ENCODE peak calls at places on chromosome 17, in five cellular contexts. M is mesendoderm, I is mesenchymal stem cell, P is neuronal stem cell, E is H1. X is an unnamed sample.

GRCh38 chr17:48244121-48244711 is 136.7 kb downstream of the SNX11 start:
- DNase-seq in M (peak), P (no peak), I (peak), E (no peak), X (no peak)

GRCh38 chr17:76781056-76781982 is 43.4 kb downstream of the MFSD11 start:
- DNase-seq in P (no peak), M (peak), E (no peak), I (no peak), X (no peak)

GRCh38 chr17:10739341-10739905 is 9.6 kb upstream of the TMEM220 start:
- DNase-seq in P (no peak), M (no peak), E (no peak), I (no peak), X (no peak)

GRCh38 chr17:21535686-21536085 is 156.6 kb upstream of the KCNJ18 start:
- DNase-seq in M (no peak), P (no peak), I (no peak), E (no peak), X (no peak)

GRCh38 chr17:19728114-19728495 is 11.7 kb upstream of the SLC47A2 start:
- DNase-seq in E (no peak), P (no peak), I (peak), M (no peak), X (peak)

GRCh38 chr17:28875856-28876564 is 21.2 kb downstream of the ERAL1 start:
- DNase-seq in P (no peak), M (no peak), E (no peak), I (no peak), X (no peak)

GRCh38 chr17:10614536-10615155 is 42.5 kb downstream of the MYH3 start:
- DNase-seq in E (no peak), M (peak), P (peak), I (peak), X (peak)

GRCh38 chr17:47875011-47875471 is 21.0 kb upstream of the SP2 start:
- DNase-seq in M (no peak), E (no peak), P (no peak), I (no peak), X (no peak)

GRCh38 chr17:64507418-64507766 is 615 bp downstream of the CEP95 start:
- DNase-seq in E (no peak), M (peak), P (peak), I (peak), X (peak)

GRCh38 chr17:29179232-29180036 is 764 bp downstream of the MYO18A start:
- DNase-seq in E (peak), M (peak), I (peak), P (peak), X (no peak)

GRCh38 chr17:33686171-33686570 is 393.1 kb upstream of the ASIC2 start:
- DNase-seq in E (peak), P (no peak), M (peak), I (no peak), X (no peak)

GRCh38 chr17:58667934-58668597 is 23.8 kb downstream of the TEX14 start:
- DNase-seq in E (no peak), M (no peak), P (no peak), I (no peak), X (peak)

GRCh38 chr17:48601528-48602430 is 3.0 kb downstream of the HOXB6 start:
- DNase-seq in M (no peak), E (no peak), P (no peak), I (no peak), X (no peak)

GRCh38 chr17:3923466-3924190 is 7.4 kb upstream of the P2RX1 start:
- DNase-seq in P (no peak), I (no peak), E (no peak), M (no peak), X (no peak)

GRCh38 chr17:73156887-73157870 is 7.6 kb upstream of the SSTR2 start:
- DNase-seq in M (peak), I (no peak), E (no peak), P (no peak), X (no peak)

GRCh38 chr17:38554430-38555350 is 51.1 kb downstream of the SRCIN1 start:
- DNase-seq in M (no peak), P (no peak), E (no peak), I (no peak), X (no peak)

GRCh38 chr17:42744283-42744805 is 496 bp downstream of the EZH1 start:
- DNase-seq in P (no peak), E (peak), M (peak), I (peak), X (peak)

GRCh38 chr17:72173475-72174116 is 52.8 kb downstream of the SOX9 start:
- DNase-seq in P (no peak), E (no peak), M (no peak), I (no peak), X (no peak)

GRCh38 chr17:5418858-5419355 is 555 bp downstream of the NUP88 start:
- DNase-seq in E (no peak), I (peak), P (peak), M (peak), X (peak)

GRCh38 chr17:13222931-13223330 is 205.1 kb upstream of the ELAC2 start:
- DNase-seq in I (no peak), E (no peak), M (no peak), P (no peak), X (no peak)

GRCh38 chr17:4956493-4957061 is 5.7 kb downstream of the ENO3 start:
- DNase-seq in P (no peak), M (peak), E (no peak), I (no peak), X (no peak)

GRCh38 chr17:8122923-8123694 is 797 bp downstream of the HES7 start:
- DNase-seq in P (peak), E (no peak), M (peak), I (peak), X (peak)

GRCh38 chr17:76822184-76822778 is 45.9 kb upstream of the MGAT5B start:
- DNase-seq in M (no peak), E (no peak), I (no peak), P (no peak), X (no peak)

GRCh38 chr17:74795327-74796020 is 19.3 kb upstream of the NAT9 start:
- DNase-seq in E (no peak), M (no peak), P (no peak), I (no peak), X (no peak)

GRCh38 chr17:75773808-75774470 is 8.9 kb upstream of the GALK1 start:
- DNase-seq in E (no peak), P (no peak), M (peak), I (no peak), X (peak)

GRCh38 chr17:73365934-73366623 is 54.3 kb upstream of the CDC42EP4 start:
- DNase-seq in P (no peak), E (no peak), M (no peak), I (no peak), X (no peak)

GRCh38 chr17:39208136-39208535 is 8.1 kb downstream of the RPL19 start:
- DNase-seq in P (no peak), E (no peak), I (no peak), M (no peak), X (no peak)

GRCh38 chr17:66458782-66459181 is 156.4 kb downstream of the PRKCA start:
- DNase-seq in P (no peak), E (no peak), M (no peak), I (no peak), X (no peak)

GRCh38 chr17:61362396-61362795 is 37.2 kb upstream of the TBX2 start:
- DNase-seq in E (no peak), P (no peak), I (no peak), M (no peak), X (peak)

GRCh38 chr17:34706029-34706428 is 126.6 kb downstream of the TMEM132E start:
- DNase-seq in P (peak), M (peak), E (no peak), I (no peak), X (peak)

GRCh38 chr17:68351395-68351794 is 60.1 kb downstream of the ARSG start:
- DNase-seq in P (no peak), E (no peak), I (no peak), M (no peak), X (peak)
- H3K4ac ChIP-seq in P (no peak), E (no peak), I (no peak), M (no peak), X (no peak)

GRCh38 chr17:81093576-81094223 is 58.7 kb downstream of the BAIAP2 start:
- DNase-seq in P (no peak), I (no peak), M (no peak), E (no peak), X (no peak)
- H3K23ac ChIP-seq in P (peak), I (no peak), M (no peak), E (no peak), X (no peak)

DNA sequence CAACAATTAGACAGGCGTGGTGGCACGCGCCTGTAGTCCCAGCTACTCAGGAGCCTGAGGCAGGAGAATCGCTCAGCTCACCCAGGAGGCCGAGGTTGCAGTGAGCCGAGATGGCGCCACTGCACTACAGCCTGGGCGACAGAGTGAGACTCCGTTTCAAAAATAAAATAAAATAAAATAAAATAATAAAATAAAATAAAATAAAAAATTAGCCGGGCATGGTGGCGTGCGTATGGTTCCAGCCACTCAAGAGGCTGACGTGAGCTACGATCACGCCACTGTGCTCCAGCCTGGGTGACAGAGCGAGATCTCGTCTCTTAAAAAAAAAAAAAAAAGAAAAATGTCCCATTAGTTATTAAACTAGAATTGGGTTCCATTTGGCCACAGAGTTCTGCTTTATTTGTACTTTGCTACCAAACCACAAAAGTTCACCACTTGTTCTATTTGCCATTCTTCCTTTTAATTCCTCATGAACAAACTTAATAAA is 1.2 kb downstream of the CYTH1 start:
- DNase-seq in P (no peak), E (no peak), M (no peak), I (no peak), X (no peak)
- H3K4ac ChIP-seq in P (no peak), E (no peak), M (no peak), I (no peak), X (peak)

GRCh38 chr17:50051606-50052005 is 4.3 kb upstream of the ITGA3 start:
- DNase-seq in E (no peak), M (no peak), P (no peak), I (no peak), X (no peak)
- H3K23ac ChIP-seq in E (no peak), M (no peak), P (no peak), I (no peak), X (no peak)

GRCh38 chr17:31838641-31839225 is 20.3 kb downstream of the COPRS start:
- DNase-seq in E (no peak), M (no peak), P (no peak), I (peak), X (no peak)
- H3K4ac ChIP-seq in E (no peak), M (no peak), P (no peak), I (no peak), X (no peak)

DNA sequence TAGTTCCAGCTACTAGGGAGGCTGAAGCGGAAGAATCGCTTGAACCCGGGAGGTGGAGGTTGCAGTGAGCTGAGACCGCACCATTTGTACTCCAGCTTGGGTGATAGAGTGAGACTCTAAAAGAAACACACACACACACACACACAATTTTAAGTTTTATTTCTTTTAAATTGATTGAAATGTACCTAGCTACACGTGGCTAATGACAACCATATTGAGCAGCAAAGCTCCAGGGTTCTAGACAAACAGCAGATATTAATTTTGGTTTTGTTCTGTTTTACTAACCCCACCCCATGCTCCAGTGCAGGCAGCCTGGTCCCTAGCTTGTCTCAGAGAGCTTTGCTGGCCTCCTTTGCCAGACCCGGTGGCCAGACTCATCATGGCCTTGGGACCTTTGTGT is 16.0 kb upstream of the RAI1 start:
- DNase-seq in P (no peak), E (no peak), I (no peak), M (no peak), X (no peak)
- H3K23ac ChIP-seq in P (no peak), E (no peak), I (no peak), M (no peak), X (no peak)